ENCODE peak calls at places on chromosomes 16 and 17, in seven cellular contexts. Z, G, C, B, V, L and S are unnamed samples.

GRCh38 chr17:41785876-41786226 is 660 bp downstream of the JUP start:
- DNase-seq in Z (peak; percentile 77), G (peak; percentile 68), C (no peak), B (no peak), V (peak; percentile 79), L (no peak), S (peak; percentile 59)

GRCh38 chr17:42098747-42099399 is 600 bp upstream of the ZNF385C start:
- DNase-seq in Z (no peak), G (peak; percentile 51), C (no peak), B (no peak), V (no peak), L (no peak), S (no peak)

GRCh38 chr16:52528393-52529080 is 18.4 kb downstream of the TOX3 start:
- DNase-seq in Z (no peak), G (no peak), C (no peak), B (no peak), V (no peak), L (no peak), S (no peak)

GRCh38 chr17:77772461-77772897 is 186.0 kb upstream of the TNRC6C start:
- DNase-seq in Z (peak; percentile 50), G (no peak), C (no peak), B (peak; percentile 63), V (peak; percentile 25), L (peak; percentile 62), S (peak; percentile 76)

GRCh38 chr17:50028207-50029120 is 27.4 kb upstream of the ITGA3 start:
- DNase-seq in Z (peak; percentile 100), G (no peak), C (no peak), B (no peak), V (peak; percentile 97), L (no peak), S (no peak)

GRCh38 chr17:33202011-33202410 is 91.1 kb downstream of the ASIC2 start:
- DNase-seq in Z (peak; percentile 23), G (no peak), C (no peak), B (no peak), V (no peak), L (no peak), S (no peak)

GRCh38 chr17:42484304-42484703 is 25.6 kb downstream of the ATP6V0A1 start:
- DNase-seq in Z (no peak), G (no peak), C (no peak), B (no peak), V (no peak), L (peak; percentile 77), S (no peak)

GRCh38 chr17:2545393-2545792 is 33.7 kb upstream of the METTL16 start:
- DNase-seq in Z (no peak), G (no peak), C (no peak), B (peak; percentile 27), V (no peak), L (no peak), S (peak; percentile 41)

GRCh38 chr16:80924372-80924978 is 82.2 kb downstream of the CMC2 start:
- DNase-seq in Z (peak; percentile 51), G (no peak), C (no peak), B (peak; percentile 36), V (no peak), L (peak; percentile 9), S (peak; percentile 50)

GRCh38 chr16:83215417-83216001 is 588.7 kb downstream of the CDH13 start:
- DNase-seq in Z (peak; percentile 62), G (no peak), C (no peak), B (no peak), V (peak; percentile 32), L (no peak), S (peak; percentile 18)

GRCh38 chr16:53817812-53818211 is 113.9 kb downstream of the FTO start:
- DNase-seq in Z (peak; percentile 10), G (no peak), C (no peak), B (no peak), V (no peak), L (no peak), S (no peak)

GRCh38 chr17:68161644-68162428 is 86.0 kb upstream of the AMZ2 start:
- DNase-seq in Z (peak; percentile 66), G (no peak), C (no peak), B (peak; percentile 42), V (no peak), L (no peak), S (peak; percentile 20)

GRCh38 chr16:78396046-78396445 is 296.6 kb downstream of the WWOX start:
- DNase-seq in Z (peak; percentile 22), G (no peak), C (no peak), B (no peak), V (no peak), L (no peak), S (no peak)

GRCh38 chr17:39139137-39139516 is 12.3 kb downstream of the PLXDC1 start:
- DNase-seq in Z (peak; percentile 48), G (no peak), C (no peak), B (no peak), V (peak; percentile 80), L (no peak), S (no peak)

GRCh38 chr17:35046740-35047283 is 16.7 kb downstream of the RFFL start:
- DNase-seq in Z (no peak), G (no peak), C (no peak), B (no peak), V (peak; percentile 32), L (peak; percentile 73), S (no peak)

GRCh38 chr17:32596206-32596605 is 109.4 kb downstream of the CDK5R1 start:
- DNase-seq in Z (no peak), G (no peak), C (no peak), B (no peak), V (no peak), L (no peak), S (no peak)

GRCh38 chr17:74864866-74865395 is 5.2 kb upstream of the GRIN2C start:
- DNase-seq in Z (peak; percentile 82), G (peak; percentile 83), C (no peak), B (peak; percentile 75), V (peak; percentile 63), L (peak; percentile 63), S (peak; percentile 79)

GRCh38 chr16:3173892-3174617 is 13.9 kb upstream of the OR1F1 start:
- DNase-seq in Z (peak; percentile 49), G (no peak), C (no peak), B (no peak), V (no peak), L (no peak), S (no peak)

GRCh38 chr16:13453938-13454553 is 465.9 kb upstream of the ERCC4 start:
- DNase-seq in Z (peak; percentile 31), G (no peak), C (no peak), B (no peak), V (no peak), L (peak; percentile 1), S (no peak)

GRCh38 chr17:5772720-5773119 is 188.4 kb upstream of the NLRP1 start:
- DNase-seq in Z (no peak), G (no peak), C (no peak), B (no peak), V (no peak), L (no peak), S (no peak)
- H3K27ac ChIP-seq in Z (no peak overlapping the region), G (no peak overlapping the region), C (no peak overlapping the region), B (no peak overlapping the region), V (no peak overlapping the region), L (no peak overlapping the region), S (no peak overlapping the region)

GRCh38 chr17:17981330-17981729 is 8.7 kb downstream of the DRC3 start:
- DNase-seq in Z (no peak), G (no peak), C (no peak), B (no peak), V (no peak), L (no peak), S (no peak)

GRCh38 chr17:17983776-17984175 is 11.1 kb downstream of the DRC3 start:
- DNase-seq in Z (no peak), G (no peak), C (no peak), B (no peak), V (no peak), L (no peak), S (no peak)

GRCh38 chr17:17983376-17983775 is 10.7 kb downstream of the DRC3 start:
- DNase-seq in Z (no peak), G (no peak), C (no peak), B (no peak), V (no peak), L (no peak), S (no peak)

GRCh38 chr17:17985153-17985552 is 12.5 kb downstream of the DRC3 start:
- DNase-seq in Z (no peak), G (no peak), C (no peak), B (no peak), V (no peak), L (no peak), S (no peak)

GRCh38 chr17:17982796-17983195 is 10.1 kb downstream of the DRC3 start:
- DNase-seq in Z (peak; percentile 45), G (no peak), C (no peak), B (no peak), V (no peak), L (no peak), S (no peak)
- H3K27ac ChIP-seq in Z (no peak overlapping the region), G (no peak overlapping the region), C (no peak overlapping the region), B (no peak overlapping the region), V (peak overlapping the region; percentile 54), L (no peak overlapping the region), S (no peak overlapping the region)

GRCh38 chr17:72119963-72120877 is 600 bp upstream of the SOX9 start:
- DNase-seq in Z (peak; percentile 73), G (no peak), C (no peak), B (peak; percentile 50), V (peak; percentile 63), L (no peak), S (peak; percentile 19)
- H3K27ac ChIP-seq in Z (peak overlapping the region; percentile 83), G (no peak overlapping the region), C (no peak overlapping the region), B (peak overlapping the region; percentile 85), V (peak overlapping the region; percentile 89), L (no peak overlapping the region), S (peak overlapping the region; percentile 94)

GRCh38 chr16:21203155-21203797 is 8.1 kb downstream of the ZP2 start:
- DNase-seq in Z (no peak), G (no peak), C (no peak), B (no peak), V (no peak), L (no peak), S (no peak)

GRCh38 chr16:21199607-21200218 is 11.7 kb downstream of the ZP2 start:
- DNase-seq in Z (no peak), G (no peak), C (no peak), B (no peak), V (no peak), L (no peak), S (no peak)

GRCh38 chr16:21208831-21209230 is 2.5 kb downstream of the ZP2 start:
- DNase-seq in Z (no peak), G (no peak), C (no peak), B (no peak), V (no peak), L (no peak), S (no peak)

GRCh38 chr16:21208429-21208828 is 2.9 kb downstream of the ZP2 start:
- DNase-seq in Z (no peak), G (no peak), C (no peak), B (no peak), V (no peak), L (no peak), S (no peak)

DNA sequence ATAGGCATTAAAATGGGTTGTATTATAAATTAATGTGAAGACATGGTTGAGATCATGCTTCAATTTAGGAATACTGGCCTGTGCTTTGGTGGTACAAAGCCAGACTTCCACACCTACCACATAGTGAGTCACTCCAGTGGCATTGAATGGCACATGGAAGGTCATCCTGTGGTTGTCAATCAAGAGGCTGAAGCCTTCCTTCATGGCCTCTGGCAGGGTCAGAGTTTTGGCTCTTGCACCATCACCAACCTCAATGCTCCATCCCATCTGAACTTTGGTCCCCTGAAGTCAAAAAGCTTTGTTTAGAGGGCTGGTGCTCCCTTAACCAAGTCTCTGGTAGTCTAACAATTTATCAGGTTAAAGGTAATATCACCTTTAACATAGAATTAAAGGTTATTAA is 6.1 kb downstream of the ZP2 start:
- DNase-seq in Z (no peak), G (no peak), C (no peak), B (no peak), V (no peak), L (no peak), S (no peak)
- H3K27ac ChIP-seq in Z (no peak overlapping the region), G (no peak overlapping the region), C (no peak overlapping the region), B (no peak overlapping the region), V (no peak overlapping the region), L (no peak overlapping the region), S (no peak overlapping the region)